ENCODE peak calls at places on chromosome 2, in six cellular contexts. X is activated T-helper 1 cell treated with Interleukin-2 at 50 U/mL for 16 hours, J is heart left ventricle, B is GM13977, T is heart right ventricle, O is GM23248. Q is an unnamed sample.

GRCh38 chr2:66730429-66730828 is 295.5 kb downstream of the MEIS1 start:
- DNase-seq in X (no peak), J (no peak), B (no peak), T (no peak), O (no peak), Q (no peak)

GRCh38 chr2:9152975-9153402 is 53.6 kb upstream of the ASAP2 start:
- DNase-seq in X (no peak), J (no peak), B (no peak), T (no peak), O (peak), Q (no peak)

GRCh38 chr2:133941666-133942065 is 312.2 kb upstream of the MGAT5 start:
- DNase-seq in X (no peak), J (no peak), B (no peak), T (no peak), O (no peak), Q (no peak)

GRCh38 chr2:1407950-1408695 is 5.1 kb upstream of the TPO start:
- DNase-seq in X (no peak), J (no peak), B (no peak), T (no peak), O (no peak), Q (no peak)

GRCh38 chr2:232779935-232780334 is 3.6 kb upstream of the KCNJ13 start:
- DNase-seq in X (no peak), J (peak), B (no peak), T (no peak), O (no peak), Q (no peak)

GRCh38 chr2:130769343-130769907 is 14.1 kb downstream of the AMER3 start:
- DNase-seq in X (no peak), J (no peak), B (no peak), T (no peak), O (no peak), Q (no peak)

GRCh38 chr2:66522591-66523379 is 87.9 kb downstream of the MEIS1 start:
- DNase-seq in X (no peak), J (no peak), B (no peak), T (no peak), O (no peak), Q (no peak)

GRCh38 chr2:238925816-238926215 is 77.9 kb downstream of the TWIST2 start:
- DNase-seq in X (no peak), J (no peak), B (no peak), T (no peak), O (no peak), Q (no peak)

GRCh38 chr2:131030478-131030971 is 62.7 kb downstream of the FAM168B start:
- DNase-seq in X (no peak), J (no peak), B (no peak), T (no peak), O (no peak), Q (no peak)

GRCh38 chr2:150228936-150229335 is 258.5 kb downstream of the RND3 start:
- DNase-seq in X (no peak), J (no peak), B (no peak), T (no peak), O (no peak), Q (no peak)

GRCh38 chr2:219627105-219628100 is at the start of gene SLC4A3:
- DNase-seq in X (no peak), J (no peak), B (peak), T (peak), O (peak), Q (no peak)

GRCh38 chr2:196131949-196132925 is 39.1 kb downstream of the STK17B start:
- DNase-seq in X (peak), J (no peak), B (no peak), T (no peak), O (peak), Q (no peak)

GRCh38 chr2:12728221-12728777 is 11.6 kb downstream of the TRIB2 start:
- DNase-seq in X (peak), J (no peak), B (peak), T (no peak), O (no peak), Q (peak)

GRCh38 chr2:18824317-18824716 is 234.9 kb upstream of the NT5C1B start:
- DNase-seq in X (no peak), J (no peak), B (no peak), T (no peak), O (no peak), Q (no peak)

GRCh38 chr2:1824202-1824905 is 80.0 kb upstream of the PXDN start:
- DNase-seq in X (no peak), J (no peak), B (no peak), T (no peak), O (peak), Q (no peak)

GRCh38 chr2:232341061-232341738 is 37.4 kb upstream of the ALPP start:
- DNase-seq in X (no peak), J (no peak), B (no peak), T (no peak), O (no peak), Q (no peak)

GRCh38 chr2:66665124-66665984 is 230.4 kb downstream of the MEIS1 start:
- DNase-seq in X (no peak), J (no peak), B (no peak), T (no peak), O (no peak), Q (no peak)

GRCh38 chr2:224691563-224691962 is 24.6 kb downstream of the CCDC195 start:
- DNase-seq in X (no peak), J (no peak), B (no peak), T (no peak), O (no peak), Q (no peak)

GRCh38 chr2:206616141-206616540 is 26.1 kb upstream of the FAM237A start:
- DNase-seq in X (no peak), J (no peak), B (no peak), T (no peak), O (no peak), Q (no peak)

GRCh38 chr2:79887747-79888374 is 375.0 kb downstream of the CTNNA2 start:
- DNase-seq in X (no peak), J (peak), B (peak), T (no peak), O (peak), Q (no peak)

GRCh38 chr2:15731213-15731888 is 139.7 kb downstream of the DDX1 start:
- DNase-seq in X (no peak), J (no peak), B (no peak), T (no peak), O (no peak), Q (no peak)

GRCh38 chr2:95346738-95347671 is 49.9 kb downstream of the KCNIP3 start:
- DNase-seq in X (no peak), J (no peak), B (peak), T (peak), O (peak), Q (no peak)

GRCh38 chr2:105744091-105744908 is 412 bp upstream of the NCK2 start:
- DNase-seq in X (peak), J (peak), B (peak), T (peak), O (peak), Q (peak)